ENCODE peak calls at places on chromosomes 4 and X, in four cellular contexts. A is Caki2, U is coronary artery, Q is LoVo. S is an unnamed sample.
A peak's percentile ranks its signal among the peaks of the same experiment; 100 is the strongest.

GRCh38 chrX:150934453-150934852 is 36.0 kb upstream of the CD99L2 start:
- DNase-seq in A (peak; percentile 41), U (no peak), Q (peak; percentile 18), S (no peak)

GRCh38 chr4:6371271-6371670 is 101.1 kb downstream of the PPP2R2C start:
- DNase-seq in A (no peak), U (no peak), Q (no peak), S (no peak)

GRCh38 chr4:118351851-118352827 is 664 bp downstream of the PRSS12 start:
- DNase-seq in A (peak; percentile 5), U (no peak), Q (peak; percentile 32), S (no peak)

GRCh38 chr4:7582313-7583096 is 147.8 kb upstream of the PSAPL1 start:
- DNase-seq in A (no peak), U (no peak), Q (no peak), S (no peak)

GRCh38 chr4:173917255-173917960 is 366.1 kb downstream of the FBXO8 start:
- DNase-seq in A (no peak), U (no peak), Q (no peak), S (no peak)

GRCh38 chr4:154616731-154617130 is 4.3 kb upstream of the FGG start:
- DNase-seq in A (no peak), U (no peak), Q (no peak), S (no peak)

GRCh38 chr4:109472343-109472761 is 38.7 kb downstream of the SEC24B start:
- DNase-seq in A (peak; percentile 26), U (no peak), Q (peak; percentile 2), S (no peak)

GRCh38 chrX:123993904-123994635 is 32.6 kb downstream of the STAG2 start:
- DNase-seq in A (no peak), U (no peak), Q (no peak), S (no peak)

GRCh38 chr4:84878090-84878489 is 88.4 kb downstream of the WDFY3 start:
- DNase-seq in A (no peak), U (no peak), Q (peak; percentile 6), S (no peak)

GRCh38 chr4:1077711-1078477 is 35.5 kb downstream of the RNF212 start:
- DNase-seq in A (no peak), U (no peak), Q (no peak), S (no peak)

S was measured in osteocyte.